ENCODE peak calls at places on chromosome 19, in eight cellular contexts. T is tibial nerve, P is left ventricle myocardium inferior, G is K562, R is endodermal cell, X is RWPE2, F is neural progenitor cell, W is body of pancreas. Q is an unnamed sample.
A peak's percentile ranks its signal among the peaks of the same experiment; 100 is the strongest.

GRCh38 chr19:1673645-1674292 is 21.4 kb upstream of the TCF3 start:
- DNase-seq in T (no peak), P (no peak), G (peak; percentile 7), R (no peak), X (no peak), F (no peak), W (peak; percentile 61), Q (no peak)

GRCh38 chr19:12773571-12773970 is 1.8 kb downstream of the HOOK2 start:
- DNase-seq in T (no peak), P (peak; percentile 48), G (no peak), R (no peak), X (no peak), F (no peak), W (no peak), Q (no peak)

GRCh38 chr19:49491030-49491803 is 3.8 kb downstream of the RPL13A start:
- DNase-seq in T (no peak), P (no peak), G (no peak), R (no peak), X (no peak), F (peak; percentile 1), W (no peak), Q (no peak)

GRCh38 chr19:16200776-16201391 is 3.2 kb downstream of the AP1M1 start:
- DNase-seq in T (no peak), P (no peak), G (no peak), R (no peak), X (no peak), F (no peak), W (no peak), Q (no peak)

GRCh38 chr19:58154287-58154678 is 3.7 kb upstream of the ZNF329 start:
- DNase-seq in T (no peak), P (peak; percentile 34), G (peak; percentile 6), R (no peak), X (no peak), F (peak; percentile 62), W (peak; percentile 42), Q (no peak)

GRCh38 chr19:28402701-28403290 is 810.2 kb downstream of the UQCRFS1 start:
- DNase-seq in T (no peak), P (no peak), G (no peak), R (no peak), X (no peak), F (no peak), W (no peak), Q (no peak)

GRCh38 chr19:34645551-34645950 is 31.4 kb downstream of the SCGB2B2 start:
- DNase-seq in T (no peak), P (no peak), G (no peak), R (no peak), X (no peak), F (no peak), W (no peak), Q (no peak)

GRCh38 chr19:41350735-41351338 is 2.9 kb downstream of the TGFB1 start:
- DNase-seq in T (no peak), P (no peak), G (peak; percentile 85), R (no peak), X (no peak), F (no peak), W (no peak), Q (no peak)

GRCh38 chr19:48069435-48069834 is 25.6 kb upstream of the CABP5 start:
- DNase-seq in T (no peak), P (no peak), G (no peak), R (peak; percentile 56), X (no peak), F (no peak), W (no peak), Q (no peak)
- TF ChIP-seq CTCF in T (no peak), P (no peak), G (no peak), R (peak; percentile 56), X (no peak), F (peak; percentile 11), W (no peak), Q (no peak)

GRCh38 chr19:18738961-18739690 is 52.0 kb downstream of the COMP start:
- DNase-seq in T (no peak), P (no peak), G (no peak), R (peak; percentile 45), X (no peak), F (no peak), W (no peak), Q (no peak)

GRCh38 chr19:18741566-18742121 is 49.5 kb downstream of the COMP start:
- DNase-seq in T (no peak), P (no peak), G (no peak), R (no peak), X (no peak), F (no peak), W (peak; percentile 88), Q (no peak)

GRCh38 chr19:18742324-18742723 is 48.8 kb downstream of the COMP start:
- DNase-seq in T (no peak), P (no peak), G (no peak), R (no peak), X (no peak), F (peak; percentile 1), W (no peak), Q (no peak)

GRCh38 chr19:18742838-18743237 is 48.3 kb downstream of the COMP start:
- DNase-seq in T (no peak), P (no peak), G (no peak), R (peak; percentile 39), X (no peak), F (no peak), W (no peak), Q (no peak)

DNA sequence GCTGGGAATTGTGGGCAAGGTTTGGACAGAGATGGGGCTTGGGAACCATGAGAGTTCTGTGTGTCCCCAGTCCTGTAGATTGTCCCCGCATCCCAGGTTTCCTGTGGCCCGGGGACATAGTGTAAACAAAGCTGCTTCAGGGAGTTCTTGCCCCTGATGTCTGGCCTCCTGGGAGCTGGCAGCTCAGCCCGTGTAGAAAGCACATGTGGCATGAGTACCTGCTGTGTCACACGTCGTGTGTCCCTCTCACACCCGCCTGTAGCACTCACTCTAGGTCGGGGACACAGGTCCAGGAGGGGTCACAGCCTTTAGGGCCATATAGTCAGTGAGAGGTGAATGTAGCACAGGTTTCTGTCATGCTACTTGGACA is 50.0 kb downstream of the COMP start:
- DNase-seq in T (no peak), P (no peak), G (no peak), R (peak; percentile 40), X (no peak), F (no peak), W (peak; percentile 17), Q (no peak)
- H3K27ac ChIP-seq in T (no peak overlapping the region), P (no peak overlapping the region), G (no peak overlapping the region), R (no peak overlapping the region), X (no peak overlapping the region), F (no peak overlapping the region), W (peak overlapping the region; percentile 75), Q (no peak overlapping the region)

GRCh38 chr19:19224852-19225494 is 13.2 kb downstream of the NCAN start:
- DNase-seq in T (peak; percentile 10), P (peak; percentile 54), G (peak; percentile 97), R (peak; percentile 97), X (no peak), F (peak; percentile 91), W (peak; percentile 78), Q (no peak)

GRCh38 chr19:19223636-19224035 is 11.9 kb downstream of the NCAN start:
- DNase-seq in T (no peak), P (no peak), G (no peak), R (no peak), X (no peak), F (no peak), W (no peak), Q (no peak)

GRCh38 chr19:19226204-19226603 is 14.4 kb downstream of the NCAN start:
- DNase-seq in T (no peak), P (no peak), G (no peak), R (no peak), X (no peak), F (no peak), W (no peak), Q (no peak)

GRCh38 chr19:19223060-19223459 is 11.3 kb downstream of the NCAN start:
- DNase-seq in T (no peak), P (no peak), G (no peak), R (no peak), X (no peak), F (no peak), W (no peak), Q (no peak)

DNA sequence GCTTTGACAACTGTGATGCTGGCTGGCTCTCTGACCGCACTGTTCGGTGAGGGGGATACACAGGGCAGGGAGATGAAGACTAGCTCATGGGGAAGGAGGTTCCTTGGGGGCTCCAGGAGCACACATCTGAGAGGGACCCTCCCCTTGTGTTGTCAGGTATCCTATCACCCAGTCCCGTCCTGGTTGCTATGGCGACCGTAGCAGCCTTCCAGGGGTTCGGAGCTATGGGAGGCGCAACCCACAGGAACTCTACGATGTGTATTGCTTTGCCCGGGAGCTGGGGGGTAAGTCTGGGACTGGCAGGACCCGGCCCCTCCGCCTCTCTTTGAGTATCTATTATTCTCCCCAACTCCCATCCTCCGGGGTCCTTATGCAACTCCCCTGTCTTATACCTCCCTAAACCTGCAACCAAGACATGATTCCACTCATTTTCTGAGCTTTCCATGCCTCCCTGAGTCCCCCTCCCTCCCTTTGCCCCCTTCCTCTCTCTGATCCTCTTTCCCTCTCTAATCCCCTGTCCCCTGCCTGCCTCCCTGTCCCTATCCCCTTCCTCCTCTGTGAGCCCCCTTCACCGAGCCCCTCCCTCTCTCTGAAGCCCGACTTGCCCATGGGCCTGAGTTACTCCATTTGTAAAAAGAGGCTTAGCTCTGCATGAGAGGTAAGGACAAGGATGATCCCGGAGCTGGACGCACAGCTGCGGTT is 12.5 kb downstream of the NCAN start:
- DNase-seq in T (no peak), P (no peak), G (no peak), R (no peak), X (no peak), F (peak; percentile 45), W (no peak), Q (no peak)
- H3K4me3 ChIP-seq in T (no peak overlapping the region), P (peak overlapping the region; percentile 59), G (peak overlapping the region; percentile 37), R (peak overlapping the region; percentile 35), X (no peak overlapping the region), F (peak overlapping the region; percentile 46), W (no peak overlapping the region), Q (no peak overlapping the region)

GRCh38 chr19:45253396-45254027 is 2.4 kb downstream of the MARK4 start:
- DNase-seq in T (no peak), P (no peak), G (no peak), R (no peak), X (no peak), F (no peak), W (no peak), Q (no peak)

GRCh38 chr19:45255611-45256157 is 4.6 kb downstream of the MARK4 start:
- DNase-seq in T (no peak), P (no peak), G (peak; percentile 49), R (no peak), X (no peak), F (no peak), W (no peak), Q (no peak)

GRCh38 chr19:45251452-45252354 is 632 bp downstream of the MARK4 start:
- DNase-seq in T (no peak), P (no peak), G (peak; percentile 48), R (peak; percentile 76), X (no peak), F (peak; percentile 74), W (no peak), Q (no peak)

GRCh38 chr19:45256836-45257235 is 5.8 kb downstream of the MARK4 start:
- DNase-seq in T (no peak), P (no peak), G (no peak), R (no peak), X (no peak), F (no peak), W (no peak), Q (no peak)

DNA sequence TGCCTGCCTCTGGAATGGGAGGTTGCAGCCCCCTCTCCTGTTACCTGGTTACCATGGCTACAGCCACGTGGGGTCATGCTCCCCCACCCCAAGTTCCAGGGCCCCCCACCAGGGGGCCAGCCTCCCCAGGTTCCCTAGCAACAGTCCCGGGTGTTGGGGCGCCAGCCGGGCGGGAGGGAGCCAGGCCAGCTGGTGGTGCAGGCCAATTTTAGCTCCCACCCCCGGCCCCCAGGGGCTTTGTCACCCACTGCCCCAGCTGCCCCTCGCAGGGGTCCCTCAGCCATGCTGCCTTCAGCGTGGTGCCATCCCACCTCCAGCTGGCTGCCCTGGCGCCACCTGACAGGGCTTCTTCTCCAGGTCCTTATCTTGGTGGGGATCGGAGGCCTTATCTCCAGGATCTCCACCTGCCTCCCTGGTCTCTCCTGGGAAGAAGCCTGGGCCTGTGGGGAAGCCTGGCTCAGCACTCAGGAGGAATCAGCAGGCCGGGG is 3.0 kb downstream of the MARK4 start:
- DNase-seq in T (no peak), P (no peak), G (peak; percentile 58), R (peak; percentile 49), X (no peak), F (no peak), W (no peak), Q (no peak)
- TF ChIP-seq CTCF in T (no peak), P (peak; percentile 24), G (peak; percentile 51), R (peak; percentile 63), X (no peak), F (peak; percentile 14), W (no peak), Q (no peak)